ENCODE peak calls at places on chromosomes 2 and 18, in five cellular contexts. C is endothelial cell of umbilical vein, M is neural progenitor cell, P is HCT116, Q is fibroblast of lung. N is an unnamed sample. For H3K9me3, the result is how much of the 10 kb centered on the place peaks cover.

GRCh38 chr2:190867182-190867581 is 13.4 kb upstream of the GLS start:
- DNase-seq in C (no peak), M (no peak), P (no peak), Q (peak), N (no peak)

GRCh38 chr2:46179037-46179621 is 118.1 kb upstream of the EPAS1 start:
- DNase-seq in C (peak), M (no peak), P (no peak), Q (peak), N (no peak)

GRCh38 chr2:128310094-128310716 is 8.5 kb downstream of the HS6ST1 start:
- DNase-seq in C (no peak), M (no peak), P (no peak), Q (no peak), N (no peak)

GRCh38 chr18:79496978-79497637 is 101.4 kb downstream of the NFATC1 start:
- DNase-seq in C (no peak), M (no peak), P (no peak), Q (peak), N (peak)

GRCh38 chr2:217065695-217066405 is 206.0 kb upstream of the TNP1 start:
- DNase-seq in C (peak), M (no peak), P (no peak), Q (peak), N (no peak)

GRCh38 chr2:85663684-85664565 is 4.1 kb downstream of the SFTPB start:
- DNase-seq in C (no peak), M (no peak), P (no peak), Q (no peak), N (no peak)

GRCh38 chr2:222309766-222310165 is 11.0 kb upstream of the PAX3 start:
- DNase-seq in C (no peak), M (no peak), P (no peak), Q (no peak), N (no peak)

GRCh38 chr2:237858294-237859081 is 935 bp upstream of the RAMP1 start:
- DNase-seq in C (peak), M (peak), P (no peak), Q (peak), N (no peak)

GRCh38 chr2:109333414-109334194 is 204.6 kb downstream of the SH3RF3 start:
- DNase-seq in C (peak), M (peak), P (no peak), Q (no peak), N (no peak)

GRCh38 chr18:10518595-10519273 is 7.1 kb upstream of the NAPG start:
- DNase-seq in C (peak), M (peak), P (no peak), Q (peak), N (no peak)

GRCh38 chr2:12347049-12347448 is 369.7 kb upstream of the TRIB2 start:
- DNase-seq in C (no peak), M (no peak), P (no peak), Q (peak), N (no peak)

GRCh38 chr18:65628390-65628789 is 122.4 kb upstream of the CDH7 start:
- DNase-seq in C (no peak), M (no peak), P (no peak), Q (no peak), N (no peak)

GRCh38 chr2:207474871-207475485 is 54.8 kb upstream of the CREB1 start:
- DNase-seq in C (peak), M (peak), P (peak), Q (peak), N (peak)

GRCh38 chr18:55252053-55252675 is 292.9 kb upstream of the CCDC68 start:
- DNase-seq in C (no peak), M (peak), P (no peak), Q (no peak), N (no peak)

GRCh38 chr2:157067562-157067961 is 189.9 kb upstream of the GALNT5 start:
- DNase-seq in C (no peak), M (no peak), P (no peak), Q (no peak), N (no peak)

GRCh38 chr2:48933824-48934223 is 178.3 kb upstream of the LHCGR start:
- DNase-seq in C (no peak), M (no peak), P (no peak), Q (no peak), N (no peak)

GRCh38 chr2:176164803-176165597 is 7.9 kb downstream of the HOXD3 start:
- DNase-seq in C (peak), M (peak), P (no peak), Q (peak), N (no peak)
- TF ChIP-seq EZH2 in C (no peak), M (peak), P (no peak), Q (peak), N (no peak)

DNA sequence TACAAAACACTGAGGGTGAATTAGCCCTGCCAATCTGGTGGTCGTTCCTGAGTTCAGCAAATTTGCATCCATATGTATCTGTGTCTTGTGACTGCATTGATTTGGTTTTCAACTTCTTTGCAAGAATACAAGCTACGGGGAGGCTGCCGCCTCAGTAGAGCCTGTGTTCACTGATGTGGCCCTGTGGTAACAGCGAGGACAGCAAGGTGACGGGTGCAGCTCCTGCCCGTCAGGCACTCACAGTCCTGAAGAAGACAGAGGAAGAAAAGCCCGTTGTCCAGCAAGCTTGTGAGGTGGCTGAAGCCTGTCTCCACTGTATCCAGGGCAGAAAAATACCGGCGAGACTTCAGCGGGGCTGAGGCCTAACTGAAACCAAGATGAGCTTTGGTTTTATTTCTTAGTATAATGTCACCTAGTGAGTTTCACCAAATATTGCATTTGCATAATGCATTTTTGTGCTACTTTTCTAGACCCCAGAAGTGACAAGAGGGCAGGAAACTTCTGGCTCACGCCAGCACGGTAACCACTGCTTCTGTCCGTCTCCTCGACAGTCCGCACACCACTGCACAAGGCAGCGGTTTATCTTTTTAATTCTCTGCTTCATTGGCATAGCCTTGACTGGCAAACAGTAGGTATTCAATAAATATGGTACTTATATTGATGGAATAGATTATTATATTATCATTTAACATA is 64.4 kb downstream of the SH3YL1 start:
- DNase-seq in C (no peak), M (no peak), P (no peak), Q (no peak), N (no peak)
- H3K9ac ChIP-seq in C (no peak), M (no peak), P (no peak), Q (no peak), N (no peak)

GRCh38 chr2:150140777-150141176 is 346.7 kb downstream of the RND3 start:
- DNase-seq in C (no peak), M (no peak), P (no peak), Q (peak), N (no peak)
- H3K9me3 ChIP-seq in C (under half), M (under half), P (under half), Q (under half), N (under half)

GRCh38 chr2:72924353-72925240 is 7.3 kb downstream of the EMX1 start:
- DNase-seq in C (no peak), M (peak), P (no peak), Q (no peak), N (no peak)

GRCh38 chr2:72927066-72927465 is 9.7 kb downstream of the EMX1 start:
- DNase-seq in C (no peak), M (no peak), P (no peak), Q (no peak), N (no peak)

GRCh38 chr2:72925328-72925943 is 8.1 kb downstream of the EMX1 start:
- DNase-seq in C (no peak), M (peak), P (no peak), Q (no peak), N (no peak)

GRCh38 chr2:72927619-72928537 is 10.6 kb downstream of the EMX1 start:
- DNase-seq in C (no peak), M (no peak), P (no peak), Q (no peak), N (no peak)

DNA sequence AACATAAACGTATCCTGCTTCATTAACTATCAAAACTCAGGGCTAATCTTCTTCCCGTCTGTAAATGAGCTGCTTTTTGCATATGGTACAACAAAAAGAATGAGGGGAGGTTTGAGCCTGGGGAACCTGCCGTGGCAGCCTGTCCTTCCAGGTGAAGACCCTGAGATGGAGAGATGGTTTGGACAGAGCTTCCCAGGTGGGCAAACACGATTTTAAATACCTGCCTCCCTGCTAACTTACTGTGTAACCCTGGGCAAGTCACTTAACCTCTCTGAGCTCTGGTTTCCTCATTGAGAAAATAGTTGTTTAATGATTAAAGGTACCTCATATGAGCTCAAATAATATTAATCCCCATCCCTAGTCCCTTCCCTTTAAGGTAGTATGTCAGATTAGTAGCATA is 9.0 kb downstream of the EMX1 start:
- DNase-seq in C (no peak), M (no peak), P (no peak), Q (no peak), N (no peak)
- TF ChIP-seq EZH2 in C (no peak), M (no peak), P (no peak), Q (peak), N (no peak)

DNA sequence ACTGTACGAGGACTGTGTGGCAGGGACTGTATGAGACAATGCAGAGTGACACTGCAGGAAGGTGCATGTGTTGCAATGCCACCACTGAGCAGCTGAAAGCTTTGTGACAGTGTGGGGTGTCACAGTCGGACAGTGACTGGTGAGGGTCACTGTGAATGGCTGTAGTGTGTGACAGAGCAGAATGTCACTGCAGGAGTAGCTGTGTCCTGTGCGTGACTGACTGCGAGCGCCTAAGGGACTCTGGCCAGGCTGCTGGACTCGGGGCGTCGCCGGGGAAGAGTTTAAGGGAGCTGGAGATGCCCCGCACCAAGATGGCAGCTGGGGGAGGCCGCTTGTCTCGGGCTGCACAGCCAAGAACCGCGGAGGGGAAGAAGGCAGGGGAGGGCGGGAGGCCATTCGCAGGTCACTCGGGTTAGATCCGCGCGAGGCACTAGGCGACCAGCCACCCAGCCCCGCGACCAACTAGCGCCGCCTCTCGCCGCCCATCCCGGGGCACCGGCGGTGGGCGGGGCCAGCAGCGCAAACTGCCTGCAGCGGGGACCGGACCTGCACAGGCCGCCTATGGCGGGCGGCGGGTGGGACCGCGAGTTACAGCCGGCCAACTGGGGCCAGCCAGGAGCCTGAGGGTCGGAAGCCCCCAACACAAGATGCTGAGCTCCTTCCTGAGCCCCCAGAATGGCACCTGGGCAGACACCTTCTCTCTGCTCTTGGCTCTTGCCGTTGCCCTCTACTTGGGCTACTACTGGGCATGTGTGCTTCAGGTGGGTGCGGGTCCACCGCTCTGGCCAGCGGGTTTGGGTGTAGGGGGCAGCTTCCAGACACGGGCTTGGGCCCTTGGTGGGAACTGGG is at the start of gene ABHD1:
- DNase-seq in C (peak), M (peak), P (no peak), Q (peak), N (no peak)
- H3K9ac ChIP-seq in C (no peak), M (no peak), P (no peak), Q (no peak), N (no peak)

GRCh38 chr18:13700153-13700552 is 26.2 kb downstream of the FAM210A start:
- DNase-seq in C (no peak), M (no peak), P (no peak), Q (no peak), N (no peak)

DNA sequence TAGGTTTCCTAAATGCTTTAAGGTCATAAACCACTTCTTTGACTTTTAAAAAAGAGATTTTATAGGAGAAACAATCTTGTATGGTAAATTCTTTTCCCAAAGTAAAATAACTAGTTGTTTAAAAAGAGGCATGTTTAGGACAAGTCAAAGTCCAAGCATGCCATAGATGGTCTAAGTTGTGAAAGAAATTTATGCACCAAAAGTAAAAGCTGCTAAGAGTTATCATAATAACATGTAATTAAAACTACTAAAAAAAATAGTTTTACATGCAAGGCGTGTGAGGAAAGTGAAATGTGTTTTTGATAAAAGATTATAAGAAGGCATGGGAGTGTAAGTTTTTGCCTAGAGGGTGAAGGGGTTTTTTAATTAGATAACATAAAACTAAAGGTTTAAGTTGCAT is 22.5 kb downstream of the FAM210A start:
- DNase-seq in C (no peak), M (peak), P (peak), Q (peak), N (no peak)
- H3K9me3 ChIP-seq in C (under half), M (under half), P (under half), Q (under half), N (under half)

GRCh38 chr18:63004466-63005089 is 289.2 kb downstream of the PHLPP1 start:
- DNase-seq in C (no peak), M (no peak), P (no peak), Q (no peak), N (no peak)
- TF ChIP-seq EZH2 in C (no peak), M (no peak), P (no peak), Q (no peak), N (no peak)

GRCh38 chr2:34288016-34288415 is 688.9 kb upstream of the FAM98A start:
- DNase-seq in C (no peak), M (no peak), P (no peak), Q (no peak), N (no peak)

DNA sequence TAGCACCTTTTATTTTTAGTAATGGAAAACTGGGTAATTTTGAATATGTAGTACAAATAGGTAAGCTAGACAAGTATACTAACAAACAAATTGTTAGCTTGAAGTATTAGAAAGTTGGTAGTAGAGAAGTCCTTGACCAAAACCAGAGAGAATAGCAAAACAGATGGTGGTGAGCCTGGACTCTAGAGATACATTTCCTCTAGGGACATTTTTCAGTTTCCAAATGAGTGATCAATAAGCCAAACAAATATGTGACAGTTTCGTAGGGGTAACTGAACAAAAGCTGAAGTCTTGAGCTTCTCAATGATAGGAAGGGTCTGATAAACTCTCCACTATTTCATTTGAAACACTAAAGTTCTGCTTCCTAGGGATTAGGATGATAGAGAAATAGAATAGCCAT is 692.0 kb upstream of the FAM98A start:
- DNase-seq in C (no peak), M (no peak), P (no peak), Q (no peak), N (no peak)
- H3K9ac ChIP-seq in C (no peak), M (no peak), P (no peak), Q (no peak), N (no peak)

GRCh38 chr2:214853906-214854305 is 44.4 kb upstream of the BARD1 start:
- DNase-seq in C (no peak), M (no peak), P (no peak), Q (no peak), N (no peak)
- H3K9me3 ChIP-seq in C (under half), M (under half), P (under half), Q (under half), N (under half)